ENCODE peak calls at places on chromosomes 2 and 18, in seven cellular contexts. D is activated CD4-positive, alpha-beta T cell treated with anti-CD3 and anti-CD28 coated beads for 4 hours; Y is Daoy; A is PC-3; E is endodermal cell; I is HuH-7.5; T is amygdala. R is an unnamed sample.

GRCh38 chr18:59907660-59908059 is 7.9 kb downstream of the PMAIP1 start:
- DNase-seq in D (no peak), Y (no peak), A (no peak), E (no peak), I (no peak), T (no peak), R (no peak)

GRCh38 chr18:48583568-48583967 is 44.7 kb downstream of the CTIF start:
- DNase-seq in D (no peak), Y (no peak), A (no peak), E (no peak), I (no peak), T (no peak), R (no peak)

GRCh38 chr18:3211236-3211992 is 8.4 kb downstream of the MYOM1 start:
- DNase-seq in D (no peak), Y (no peak), A (peak; percentile 38), E (no peak), I (peak; percentile 59), T (no peak), R (no peak)

GRCh38 chr18:58586269-58586668 is 42.6 kb downstream of the ALPK2 start:
- DNase-seq in D (no peak), Y (no peak), A (no peak), E (no peak), I (no peak), T (no peak), R (no peak)

GRCh38 chr2:105782123-105782522 is 37.4 kb downstream of the NCK2 start:
- DNase-seq in D (no peak), Y (no peak), A (no peak), E (no peak), I (no peak), T (no peak), R (no peak)

GRCh38 chr2:188810591-188810990 is 163.6 kb upstream of the COL3A1 start:
- DNase-seq in D (no peak), Y (no peak), A (no peak), E (no peak), I (no peak), T (no peak), R (no peak)

GRCh38 chr18:8351173-8351572 is 258.1 kb upstream of the RAB12 start:
- DNase-seq in D (no peak), Y (no peak), A (no peak), E (no peak), I (no peak), T (no peak), R (no peak)

GRCh38 chr2:135997380-135997779 is 12.0 kb upstream of the DARS1 start:
- DNase-seq in D (no peak), Y (peak; percentile 18), A (no peak), E (peak; percentile 95), I (no peak), T (no peak), R (peak; percentile 84)

GRCh38 chr2:16614314-16614860 is 51.2 kb downstream of the CYRIA start:
- DNase-seq in D (no peak), Y (peak; percentile 20), A (no peak), E (no peak), I (peak; percentile 36), T (no peak), R (no peak)

GRCh38 chr2:236052206-236052605 is 116.0 kb downstream of the GBX2 start:
- DNase-seq in D (no peak), Y (no peak), A (no peak), E (no peak), I (no peak), T (no peak), R (no peak)

GRCh38 chr2:233053928-233054774 is 6.0 kb upstream of the INPP5D start:
- DNase-seq in D (peak; percentile 76), Y (peak; percentile 64), A (peak; percentile 62), E (peak; percentile 93), I (peak; percentile 95), T (no peak), R (peak; percentile 85)

GRCh38 chr2:68187329-68187728 is 29.6 kb downstream of the PNO1 start:
- DNase-seq in D (no peak), Y (no peak), A (no peak), E (no peak), I (no peak), T (no peak), R (no peak)

GRCh38 chr18:75500510-75500909 is 73.0 kb upstream of the SMIM21 start:
- DNase-seq in D (no peak), Y (no peak), A (no peak), E (no peak), I (no peak), T (no peak), R (no peak)

GRCh38 chr2:187900023-187900422 is 345.8 kb upstream of the TFPI start:
- DNase-seq in D (no peak), Y (no peak), A (no peak), E (no peak), I (no peak), T (no peak), R (no peak)

GRCh38 chr2:28082131-28082530 is 191.6 kb downstream of the BABAM2 start:
- DNase-seq in D (no peak), Y (no peak), A (no peak), E (no peak), I (no peak), T (no peak), R (no peak)

GRCh38 chr2:234919711-234920110 is 32.1 kb upstream of the SH3BP4 start:
- DNase-seq in D (no peak), Y (peak; percentile 59), A (peak; percentile 66), E (no peak), I (no peak), T (no peak), R (no peak)

GRCh38 chr2:96825057-96825456 is 9.0 kb downstream of the CNNM3 start:
- DNase-seq in D (no peak), Y (no peak), A (no peak), E (no peak), I (no peak), T (no peak), R (no peak)

GRCh38 chr18:55396979-55397378 is 191.0 kb downstream of the TCF4 start:
- DNase-seq in D (no peak), Y (no peak), A (no peak), E (no peak), I (no peak), T (no peak), R (no peak)

GRCh38 chr2:525021-525420 is 152.2 kb downstream of the TMEM18 start:
- DNase-seq in D (no peak), Y (no peak), A (no peak), E (no peak), I (no peak), T (no peak), R (no peak)

GRCh38 chr2:52238782-52239181 is 1206.8 kb upstream of the NRXN1 start:
- DNase-seq in D (no peak), Y (no peak), A (no peak), E (peak; percentile 58), I (no peak), T (no peak), R (no peak)

GRCh38 chr18:7585272-7585670 is 18.2 kb downstream of the PTPRM start:
- DNase-seq in D (no peak), Y (no peak), A (no peak), E (no peak), I (no peak), T (no peak), R (no peak)

GRCh38 chr2:219249203-219249980 is 3.7 kb upstream of the TUBA4B start:
- DNase-seq in D (peak; percentile 44), Y (peak; percentile 89), A (peak; percentile 91), E (peak; percentile 66), I (peak; percentile 76), T (peak; percentile 24), R (peak; percentile 36)

GRCh38 chr2:168639501-168639900 is 162.9 kb upstream of the NOSTRIN start:
- DNase-seq in D (no peak), Y (peak; percentile 34), A (no peak), E (peak; percentile 80), I (no peak), T (no peak), R (peak; percentile 80)

GRCh38 chr2:152489364-152489763 is 154.4 kb downstream of the FMNL2 start:
- DNase-seq in D (no peak), Y (no peak), A (no peak), E (no peak), I (no peak), T (no peak), R (no peak)

GRCh38 chr2:9897331-9897737 is 54.1 kb downstream of the TAF1B start:
- DNase-seq in D (peak; percentile 8), Y (peak; percentile 92), A (peak; percentile 99), E (no peak), I (no peak), T (no peak), R (peak; percentile 37)

GRCh38 chr2:241741016-241741415 is 6.6 kb downstream of the D2HGDH start:
- DNase-seq in D (peak; percentile 25), Y (peak; percentile 86), A (peak; percentile 92), E (no peak), I (no peak), T (no peak), R (no peak)

GRCh38 chr18:47754311-47755101 is 176.0 kb downstream of the SMAD2 start:
- DNase-seq in D (peak; percentile 44), Y (peak; percentile 71), A (peak; percentile 34), E (peak; percentile 98), I (peak; percentile 49), T (no peak), R (peak; percentile 91)

GRCh38 chr18:76437011-76437410 is 58.0 kb downstream of the ZNF516 start:
- DNase-seq in D (no peak), Y (no peak), A (no peak), E (peak; percentile 34), I (no peak), T (no peak), R (no peak)

GRCh38 chr2:43370705-43371104 is 144.3 kb upstream of the ZFP36L2 start:
- DNase-seq in D (no peak), Y (no peak), A (no peak), E (no peak), I (no peak), T (no peak), R (no peak)

GRCh38 chr2:176493909-176494308 is 224.7 kb downstream of the MTX2 start:
- DNase-seq in D (no peak), Y (no peak), A (no peak), E (no peak), I (no peak), T (no peak), R (no peak)

GRCh38 chr2:170744248-170745002 is 25.8 kb upstream of the ERICH2 start:
- DNase-seq in D (no peak), Y (no peak), A (no peak), E (no peak), I (peak; percentile 34), T (no peak), R (no peak)

GRCh38 chr2:40317047-40317446 is 134.8 kb downstream of the SLC8A1 start:
- DNase-seq in D (no peak), Y (no peak), A (peak; percentile 64), E (no peak), I (no peak), T (no peak), R (no peak)

GRCh38 chr18:48191494-48191893 is 217.7 kb downstream of the ZBTB7C start:
- DNase-seq in D (no peak), Y (no peak), A (no peak), E (peak; percentile 61), I (no peak), T (no peak), R (peak; percentile 39)

GRCh38 chr2:9758741-9759140 is 84.5 kb upstream of the TAF1B start:
- DNase-seq in D (no peak), Y (no peak), A (no peak), E (no peak), I (no peak), T (no peak), R (no peak)

GRCh38 chr2:97662386-97662894 is 1.4 kb downstream of the ACTR1B start:
- DNase-seq in D (no peak), Y (no peak), A (no peak), E (no peak), I (no peak), T (no peak), R (no peak)

GRCh38 chr18:9522952-9523351 is 47.6 kb downstream of the RALBP1 start:
- DNase-seq in D (no peak), Y (no peak), A (no peak), E (no peak), I (no peak), T (no peak), R (no peak)

GRCh38 chr2:81093031-81093430 is 788.5 kb upstream of the LRRTM1 start:
- DNase-seq in D (no peak), Y (no peak), A (peak; percentile 39), E (no peak), I (no peak), T (no peak), R (peak; percentile 54)

GRCh38 chr18:69261436-69261835 is 139.3 kb upstream of the DOK6 start:
- DNase-seq in D (no peak), Y (no peak), A (no peak), E (no peak), I (no peak), T (no peak), R (no peak)

R was measured in ELF-1.